ENCODE peak calls at places on chromosomes 16 and 17, in seven cellular contexts. F, N, M, D, C, I and L are unnamed samples.

GRCh38 chr17:49834118-49834743 is 13.6 kb downstream of the TAC4 start:
- DNase-seq in M (no peak), N (no peak), F (no peak), I (no peak), D (no peak), C (no peak), L (peak; percentile 55)

GRCh38 chr17:40374965-40375498 is 10.5 kb upstream of the GJD3 start:
- DNase-seq in N (no peak), M (no peak), C (no peak), D (no peak), I (no peak), F (no peak), L (no peak)

GRCh38 chr16:73909529-73910035 is 387.0 kb upstream of the PSMD7 start:
- DNase-seq in C (no peak), M (no peak), F (no peak), N (no peak), D (no peak), I (no peak), L (no peak)

GRCh38 chr16:67767953-67768352 is 38.4 kb downstream of the RANBP10 start:
- DNase-seq in M (no peak), F (no peak), C (peak; percentile 77), I (peak; percentile 69), D (no peak), N (peak; percentile 48), L (peak; percentile 79)

GRCh38 chr16:19136549-19137196 is 22.9 kb downstream of the ITPRIPL2 start:
- DNase-seq in N (peak; percentile 59), I (peak; percentile 17), D (no peak), C (no peak), F (no peak), M (no peak), L (peak; percentile 56)

GRCh38 chr16:63130942-63131341 is 1094.7 kb upstream of the CDH8 start:
- DNase-seq in N (no peak), D (no peak), F (no peak), C (no peak), M (no peak), I (no peak), L (no peak)

GRCh38 chr17:13120864-13121263 is 103.0 kb upstream of the ELAC2 start:
- DNase-seq in C (no peak), D (no peak), N (no peak), M (no peak), F (no peak), I (no peak), L (no peak)

GRCh38 chr17:64022631-64023063 is 2.2 kb upstream of the ICAM2 start:
- DNase-seq in F (no peak), N (no peak), D (no peak), M (no peak), I (no peak), C (no peak), L (no peak)

GRCh38 chr17:70184770-70185169 is 15.4 kb downstream of the KCNJ2 start:
- DNase-seq in C (peak; percentile 55), D (no peak), F (no peak), N (peak; percentile 60), M (no peak), I (peak; percentile 18), L (peak; percentile 85)

GRCh38 chr17:17181666-17182600 is 24.2 kb downstream of the PLD6 start:
- DNase-seq in F (no peak), N (no peak), I (no peak), D (no peak), C (no peak), M (peak; percentile 20), L (no peak)

GRCh38 chr16:8763899-8764298 is 33.5 kb downstream of the TMEM186 start:
- DNase-seq in M (no peak), F (no peak), C (no peak), N (no peak), D (no peak), I (no peak), L (no peak)

GRCh38 chr17:82170412-82170961 is 42.2 kb downstream of the CCDC57 start:
- DNase-seq in N (no peak), I (no peak), F (no peak), C (no peak), D (no peak), M (no peak), L (no peak)

GRCh38 chr16:55323637-55324490 is at the start of gene IRX6:
- DNase-seq in I (no peak), D (no peak), C (no peak), M (no peak), N (peak; percentile 35), F (peak; percentile 68), L (no peak)

GRCh38 chr16:88736088-88736487 is 29.8 kb downstream of the CTU2 start:
- DNase-seq in N (no peak), I (no peak), D (no peak), C (no peak), F (no peak), M (no peak), L (no peak)

GRCh38 chr17:5585814-5586558 is 1.7 kb upstream of the NLRP1 start:
- DNase-seq in N (peak; percentile 25), M (no peak), C (no peak), D (no peak), F (no peak), I (no peak), L (peak; percentile 44)

GRCh38 chr16:19757762-19758595 is 39.9 kb downstream of the IQCK start:
- DNase-seq in I (peak; percentile 37), M (no peak), C (no peak), F (no peak), D (no peak), N (no peak), L (peak; percentile 19)

DNA sequence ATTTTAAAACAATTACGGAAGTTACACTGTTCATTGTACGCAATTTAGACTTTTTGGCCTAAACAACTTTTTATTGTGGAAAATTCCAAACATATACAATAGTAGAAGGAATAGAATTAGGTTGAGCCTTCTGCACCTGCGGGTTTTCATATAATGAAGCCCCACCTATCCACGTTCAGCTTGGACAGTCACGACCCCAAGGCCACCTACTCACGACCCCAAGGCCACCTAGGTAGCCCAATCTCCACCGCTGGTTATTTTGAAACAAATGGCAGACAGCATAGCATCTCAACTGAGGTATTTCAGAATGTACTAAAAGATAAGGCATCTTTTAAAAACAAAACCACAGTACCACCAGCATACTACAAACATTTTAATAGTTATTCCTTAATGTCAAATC is 631 bp downstream of the NLRC5 start:
- DNase-seq in N (no peak), M (no peak), C (no peak), F (no peak), D (no peak), I (no peak), L (no peak)
- H3K4me3 ChIP-seq in N (peak overlapping the region; percentile 88), M (peak overlapping the region; percentile 98), C (peak overlapping the region; percentile 82), F (peak overlapping the region; percentile 53), D (peak overlapping the region; percentile 73), I (peak overlapping the region; percentile 74), L (peak overlapping the region; percentile 81)

GRCh38 chr16:69936252-69936651 is 14.9 kb upstream of the CLEC18A start:
- DNase-seq in I (no peak), D (no peak), C (no peak), N (no peak), F (no peak), M (no peak), L (no peak)

GRCh38 chr16:69935740-69936139 is 15.4 kb upstream of the CLEC18A start:
- DNase-seq in M (no peak), C (no peak), I (no peak), N (no peak), D (no peak), F (no peak), L (no peak)

GRCh38 chr16:69936751-69937211 is 14.4 kb upstream of the CLEC18A start:
- DNase-seq in N (no peak), F (no peak), D (no peak), I (no peak), M (no peak), C (no peak), L (no peak)

GRCh38 chr16:69938981-69939820 is 11.9 kb upstream of the CLEC18A start:
- DNase-seq in I (no peak), M (no peak), D (no peak), C (no peak), F (no peak), N (no peak), L (no peak)

DNA sequence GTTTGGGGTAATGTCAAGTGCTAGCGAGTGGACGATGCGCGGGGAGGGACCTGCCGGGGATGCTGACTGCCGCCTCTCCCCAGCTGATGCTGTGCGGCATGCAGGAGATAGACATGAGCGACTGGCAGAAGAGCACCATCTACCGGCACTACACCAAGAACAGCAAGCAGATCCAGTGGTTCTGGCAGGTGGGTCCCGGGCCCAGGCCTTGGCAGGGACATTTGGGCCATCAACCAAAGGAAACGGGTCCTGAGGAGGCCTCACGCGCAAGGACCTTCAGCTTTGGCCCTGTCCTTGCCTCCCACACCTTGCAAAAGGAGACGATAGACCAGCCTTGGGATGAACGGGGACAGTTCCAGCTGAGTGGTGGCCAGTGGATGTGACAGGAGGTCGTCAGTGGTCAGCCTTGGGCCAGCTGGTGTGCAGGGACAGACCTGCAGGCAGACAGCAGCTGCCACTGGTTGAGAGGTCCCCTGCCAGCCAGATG is 13.6 kb upstream of the CLEC18A start:
- DNase-seq in M (no peak), N (no peak), C (no peak), I (peak; percentile 28), F (no peak), D (no peak), L (peak; percentile 60)
- TF ChIP-seq CTCF in M (no peak), N (peak; percentile 9), C (peak; percentile 61), I (peak; percentile 2), F (no peak), D (no peak), L (peak; percentile 67)

DNA sequence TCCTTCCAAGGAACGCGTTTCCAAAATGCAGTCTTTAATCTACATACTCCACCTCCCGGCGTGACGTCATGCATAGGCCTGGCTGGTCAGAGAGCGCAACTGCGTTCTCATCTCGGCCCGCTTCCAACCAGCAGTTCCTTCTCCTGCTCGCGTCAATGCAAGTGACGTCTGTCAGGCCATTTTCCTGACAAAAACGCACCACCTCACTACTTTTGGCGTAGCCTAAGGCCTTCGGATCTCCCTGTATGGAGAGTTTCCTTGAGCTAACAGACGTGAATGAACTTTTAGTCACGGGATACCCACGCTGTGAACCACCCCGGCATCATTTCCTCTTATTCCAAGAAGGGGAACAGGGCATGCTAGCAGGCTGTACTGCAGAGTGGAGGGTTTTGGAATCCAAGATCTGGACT is 25.0 kb downstream of the TEX14 start:
- DNase-seq in F (peak; percentile 66), M (peak; percentile 2), N (peak; percentile 4), D (peak; percentile 70), I (peak; percentile 91), C (no peak), L (peak; percentile 48)
- H3K4me3 ChIP-seq in F (no peak overlapping the region), M (no peak overlapping the region), N (no peak overlapping the region), D (no peak overlapping the region), I (no peak overlapping the region), C (no peak overlapping the region), L (peak overlapping the region; percentile 6)

DNA sequence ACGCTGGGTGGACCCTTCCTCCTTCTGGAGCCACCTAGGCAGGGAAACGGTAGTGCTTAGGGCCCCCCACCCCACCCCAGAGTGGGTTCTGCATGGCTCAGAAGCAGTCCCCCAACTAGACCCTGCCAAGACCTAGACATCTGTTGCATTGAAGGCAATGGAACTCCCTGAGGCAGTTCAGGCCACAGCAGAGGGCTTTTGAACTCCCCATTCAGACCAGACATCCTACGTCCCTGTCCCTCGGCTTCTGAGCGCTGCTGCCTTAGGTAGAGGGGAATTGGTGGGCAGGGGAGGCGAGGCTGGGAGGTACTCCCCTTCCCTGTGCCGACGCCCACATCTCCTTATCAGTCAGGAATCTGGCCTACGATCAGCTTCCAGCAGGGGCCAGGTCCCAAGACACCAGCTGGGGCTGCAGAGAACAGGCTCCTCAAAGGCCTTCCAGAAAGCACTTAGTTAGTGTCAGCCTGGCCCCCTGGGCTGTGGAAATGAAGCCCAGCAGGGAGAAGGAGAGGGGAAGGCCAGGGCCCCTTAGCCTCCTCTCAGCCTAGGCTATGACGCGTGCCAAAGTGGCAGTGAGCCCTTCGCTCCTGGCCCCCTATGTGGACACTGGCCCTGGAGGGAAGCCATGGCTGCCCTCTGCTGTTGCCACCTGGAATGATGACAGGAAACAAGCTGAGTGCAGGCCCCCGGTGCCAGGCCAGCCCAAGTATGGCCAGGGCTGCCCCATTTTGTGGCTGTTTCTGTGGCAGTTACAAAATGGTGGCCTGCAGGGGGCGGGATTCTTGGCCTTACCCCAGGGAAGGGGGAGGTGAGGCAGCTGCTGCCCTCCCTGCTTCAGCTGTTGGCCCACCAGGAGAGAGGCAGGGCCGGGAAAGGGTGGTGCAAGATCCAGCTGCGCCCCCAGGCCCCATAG is 11.1 kb downstream of the TBX4 start:
- DNase-seq in N (no peak), M (no peak), D (no peak), I (no peak), C (no peak), F (no peak), L (no peak)
- TF ChIP-seq CTCF in N (no peak), M (no peak), D (no peak), I (peak; percentile 6), C (peak; percentile 29), F (no peak), L (peak; percentile 42)